ENCODE peak calls at places on chromosomes 5 and 9, in six cellular contexts. A is CD4-positive, CD25-positive, alpha-beta regulatory T cell; I is cardiac muscle cell; T is suprapubic skin; P is aorta; O is ovary. K is an unnamed sample. For H3K4me1, the result is how much of the 10 kb centered on the place peaks cover.

GRCh38 chr5:179766021-179766725 is 27.6 kb upstream of the LTC4S start:
- DNase-seq in A (no peak), I (peak), T (no peak), P (peak), O (no peak), K (no peak)

GRCh38 chr9:70421272-70422180 is 7.1 kb upstream of the KLF9 start:
- DNase-seq in A (no peak), I (peak), T (no peak), P (no peak), O (peak), K (peak)

GRCh38 chr5:77316871-77317661 is 106.6 kb downstream of the PDE8B start:
- DNase-seq in A (no peak), I (peak), T (no peak), P (peak), O (no peak), K (no peak)

GRCh38 chr5:1785984-1786383 is 13.7 kb downstream of the MRPL36 start:
- DNase-seq in A (no peak), I (no peak), T (no peak), P (peak), O (no peak), K (no peak)

GRCh38 chr5:151772029-151772867 is 494 bp downstream of the G3BP1 start:
- DNase-seq in A (peak), I (peak), T (peak), P (peak), O (no peak), K (peak)

GRCh38 chr5:14665949-14666741 is 1.6 kb downstream of the OTULIN start:
- DNase-seq in A (peak), I (no peak), T (no peak), P (no peak), O (no peak), K (peak)

GRCh38 chr9:117278656-117279055 is 136.2 kb downstream of the ASTN2 start:
- DNase-seq in A (no peak), I (no peak), T (no peak), P (no peak), O (no peak), K (no peak)

GRCh38 chr5:25285116-25285515 is 640.3 kb upstream of the CDH10 start:
- DNase-seq in A (no peak), I (no peak), T (no peak), P (no peak), O (no peak), K (no peak)

GRCh38 chr5:141908796-141909195 is 14.9 kb upstream of the DELE1 start:
- DNase-seq in A (no peak), I (no peak), T (no peak), P (no peak), O (no peak), K (no peak)

GRCh38 chr5:110361501-110361900 is 365.0 kb downstream of the TMEM232 start:
- DNase-seq in A (no peak), I (no peak), T (no peak), P (no peak), O (no peak), K (no peak)

GRCh38 chr9:98442541-98442940 is 187.1 kb upstream of the TBC1D2 start:
- DNase-seq in A (no peak), I (no peak), T (no peak), P (no peak), O (no peak), K (no peak)

GRCh38 chr9:128733256-128733655 is 9.3 kb upstream of the ZDHHC12 start:
- DNase-seq in A (no peak), I (peak), T (no peak), P (peak), O (peak), K (peak)

GRCh38 chr5:78813906-78814518 is 165.4 kb upstream of the LHFPL2 start:
- DNase-seq in A (no peak), I (no peak), T (no peak), P (no peak), O (no peak), K (no peak)

GRCh38 chr5:157222506-157223230 is 42.0 kb downstream of the ITK start:
- DNase-seq in A (peak), I (peak), T (no peak), P (no peak), O (no peak), K (no peak)

GRCh38 chr5:55620009-55620770 is 85.4 kb upstream of the PLPP1 start:
- DNase-seq in A (no peak), I (no peak), T (no peak), P (no peak), O (no peak), K (no peak)

GRCh38 chr9:85941966-85942912 is 1.3 kb downstream of the NAA35 start:
- DNase-seq in A (peak), I (peak), T (no peak), P (no peak), O (no peak), K (no peak)

GRCh38 chr9:129281506-129282145 is 103.6 kb upstream of the IER5L start:
- DNase-seq in A (no peak), I (no peak), T (peak), P (no peak), O (no peak), K (peak)

GRCh38 chr9:76302947-76303550 is 91.2 kb downstream of the RFK start:
- DNase-seq in A (peak), I (peak), T (no peak), P (no peak), O (no peak), K (peak)

GRCh38 chr5:7770436-7770835 is 80.5 kb downstream of the CFAP90 start:
- DNase-seq in A (no peak), I (no peak), T (no peak), P (no peak), O (no peak), K (no peak)

GRCh38 chr9:134162926-134163373 is 1.4 kb downstream of the RNU6ATAC start:
- DNase-seq in A (no peak), I (no peak), T (no peak), P (no peak), O (no peak), K (no peak)

GRCh38 chr5:95817430-95817829 is 5.1 kb downstream of the GLRX start:
- DNase-seq in A (peak), I (no peak), T (no peak), P (no peak), O (no peak), K (no peak)

GRCh38 chr5:127766556-127767335 is 63.6 kb downstream of the CCDC192 start:
- DNase-seq in A (no peak), I (peak), T (no peak), P (no peak), O (no peak), K (no peak)

GRCh38 chr9:78239506-78239905 is 3.6 kb downstream of the CEP78 start:
- DNase-seq in A (no peak), I (no peak), T (no peak), P (no peak), O (no peak), K (peak)

GRCh38 chr5:16521561-16522090 is 56.0 kb upstream of the ZNF622 start:
- DNase-seq in A (no peak), I (no peak), T (no peak), P (no peak), O (no peak), K (peak)

GRCh38 chr9:111661802-111662491 is 542 bp downstream of the GNG10 start:
- DNase-seq in A (peak), I (peak), T (peak), P (peak), O (peak), K (peak)

GRCh38 chr5:135306557-135306956 is 92.5 kb downstream of the MACROH2A1 start:
- DNase-seq in A (no peak), I (no peak), T (no peak), P (no peak), O (no peak), K (no peak)

GRCh38 chr9:33498387-33498786 is 24.7 kb upstream of the NOL6 start:
- DNase-seq in A (peak), I (peak), T (no peak), P (no peak), O (no peak), K (no peak)

GRCh38 chr9:87909310-87910041 is 8.3 kb upstream of the SPATA31C1 start:
- DNase-seq in A (no peak), I (no peak), T (no peak), P (no peak), O (no peak), K (peak)

GRCh38 chr9:78972303-78973002 is 599.3 kb upstream of the TLE4 start:
- DNase-seq in A (no peak), I (no peak), T (no peak), P (no peak), O (no peak), K (no peak)

GRCh38 chr5:42984307-42984706 is 55.8 kb downstream of the ANXA2R start:
- DNase-seq in A (no peak), I (no peak), T (no peak), P (no peak), O (no peak), K (no peak)

GRCh38 chr9:129576546-129577543 is 44.1 kb downstream of the C9orf50 start:
- DNase-seq in A (no peak), I (peak), T (no peak), P (peak), O (no peak), K (no peak)

GRCh38 chr9:133533878-133534277 is 626 bp upstream of the ADAMTSL2 start:
- DNase-seq in A (no peak), I (peak), T (no peak), P (no peak), O (no peak), K (no peak)

GRCh38 chr5:113271753-113272454 is 162.9 kb downstream of the TSSK1B start:
- DNase-seq in A (no peak), I (peak), T (no peak), P (no peak), O (no peak), K (no peak)

GRCh38 chr5:95304706-95305105 is 19.8 kb upstream of the MCTP1 start:
- DNase-seq in A (no peak), I (no peak), T (no peak), P (no peak), O (no peak), K (no peak)

GRCh38 chr5:83000448-83000847 is 76.7 kb downstream of the TMEM167A start:
- DNase-seq in A (no peak), I (peak), T (no peak), P (no peak), O (no peak), K (no peak)

GRCh38 chr5:32679218-32679617 is 31.9 kb upstream of the NPR3 start:
- DNase-seq in A (no peak), I (no peak), T (no peak), P (no peak), O (no peak), K (no peak)

GRCh38 chr5:135490245-135491037 is 38.3 kb upstream of the TIFAB start:
- DNase-seq in A (no peak), I (peak), T (no peak), P (no peak), O (no peak), K (no peak)

GRCh38 chr5:173653822-173654523 is 37.5 kb upstream of the BOD1 start:
- DNase-seq in A (no peak), I (no peak), T (peak), P (no peak), O (no peak), K (no peak)

GRCh38 chr9:127523312-127523851 is 72.1 kb downstream of the LRSAM1 start:
- DNase-seq in A (no peak), I (peak), T (no peak), P (no peak), O (no peak), K (no peak)
- H3K4me1 ChIP-seq in A (under half), I (under half), T (under half), P (under half), O (under half), K (under half)

GRCh38 chr9:92310562-92310961 is 14.6 kb downstream of the NOL8 start:
- DNase-seq in A (no peak), I (no peak), T (no peak), P (no peak), O (no peak), K (no peak)

GRCh38 chr9:92312887-92313623 is 12.1 kb downstream of the NOL8 start:
- DNase-seq in A (no peak), I (peak), T (no peak), P (no peak), O (no peak), K (no peak)

GRCh38 chr9:92313624-92314012 is 11.5 kb downstream of the NOL8 start:
- DNase-seq in A (no peak), I (no peak), T (no peak), P (no peak), O (no peak), K (no peak)

DNA sequence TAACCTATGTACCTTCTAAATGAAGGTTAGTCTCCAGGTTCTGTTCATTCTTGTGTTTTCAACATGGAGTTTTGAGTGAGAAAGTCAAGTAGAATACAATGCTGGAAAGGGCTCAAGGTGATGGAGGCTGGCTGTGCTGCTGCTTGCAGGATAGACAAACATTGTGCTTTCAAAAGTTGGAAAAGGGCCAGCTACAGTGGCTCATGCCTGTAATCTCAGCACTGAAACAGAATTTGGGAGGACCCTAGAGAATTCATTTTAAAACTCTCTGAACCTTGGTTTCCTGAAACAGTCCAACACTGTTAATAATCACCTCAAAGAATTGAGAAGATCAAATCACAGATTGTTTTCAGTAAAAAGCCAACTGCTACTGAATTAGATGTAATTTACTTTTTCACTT is 15.4 kb upstream of the IARS1 start:
- DNase-seq in A (no peak), I (peak), T (no peak), P (no peak), O (no peak), K (peak)
- H3K4me1 ChIP-seq in A (under half), I (under half), T (under half), P (under half), O (under half), K (under half)

GRCh38 chr5:68200288-68200687 is 15.3 kb upstream of the PIK3R1 start:
- DNase-seq in A (no peak), I (no peak), T (no peak), P (no peak), O (no peak), K (no peak)
- H3K4me1 ChIP-seq in A (under half), I (under half), T (under half), P (under half), O (under half), K (under half)

GRCh38 chr9:708556-709432 is 132.7 kb upstream of the DMRT1 start:
- DNase-seq in A (no peak), I (no peak), T (no peak), P (no peak), O (no peak), K (peak)

GRCh38 chr9:706606-707451 is 134.7 kb upstream of the DMRT1 start:
- DNase-seq in A (peak), I (peak), T (peak), P (peak), O (peak), K (peak)

GRCh38 chr9:708182-708555 is 133.3 kb upstream of the DMRT1 start:
- DNase-seq in A (no peak), I (no peak), T (no peak), P (no peak), O (no peak), K (no peak)

GRCh38 chr9:703392-703791 is 138.1 kb upstream of the DMRT1 start:
- DNase-seq in A (no peak), I (no peak), T (no peak), P (no peak), O (no peak), K (no peak)

DNA sequence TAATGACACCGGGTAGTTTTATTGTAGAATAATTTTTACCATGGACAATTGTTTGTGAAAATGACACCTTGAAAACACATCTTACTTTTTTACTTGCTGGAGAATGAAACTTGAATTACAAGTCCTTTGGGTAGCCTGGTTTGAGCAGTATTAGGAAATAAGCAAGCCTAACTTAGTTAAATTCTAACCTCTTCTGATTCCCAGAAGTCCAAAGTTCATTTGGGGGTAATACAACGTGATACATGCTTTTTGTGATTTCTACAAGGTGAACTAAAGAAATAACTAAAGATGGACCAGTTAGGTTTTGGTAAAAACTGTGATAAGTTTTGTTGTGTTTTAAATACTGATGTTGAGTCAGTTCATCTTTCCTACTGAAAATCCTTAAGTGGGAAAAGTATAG is 135.4 kb upstream of the DMRT1 start:
- DNase-seq in A (no peak), I (no peak), T (no peak), P (no peak), O (no peak), K (no peak)
- H3K4me1 ChIP-seq in A (under half), I (under half), T (under half), P (under half), O (under half), K (under half)

DNA sequence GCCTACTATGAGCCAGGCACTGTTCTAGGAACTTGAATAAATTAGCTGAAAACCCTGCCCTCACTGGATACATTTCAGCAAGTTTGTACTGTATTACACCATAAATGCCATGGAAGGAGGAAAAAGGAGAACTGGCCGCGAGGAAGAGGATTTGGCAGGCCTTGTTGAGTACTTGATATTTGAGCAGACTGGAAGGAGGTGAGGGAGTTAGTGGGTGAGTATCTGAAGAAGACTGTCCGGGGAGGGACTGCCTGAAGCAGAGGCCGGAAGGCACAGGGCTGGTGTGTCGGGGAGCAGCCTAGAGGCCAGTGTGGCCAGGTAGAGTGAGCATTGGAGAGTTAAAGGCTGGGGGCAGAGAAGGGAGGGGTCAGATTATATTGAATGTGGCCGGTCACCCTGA is 4.5 kb downstream of the SNX30 start:
- DNase-seq in A (no peak), I (peak), T (no peak), P (no peak), O (no peak), K (no peak)
- H3K4me1 ChIP-seq in A (half or more), I (under half), T (half or more), P (under half), O (under half), K (under half)

DNA sequence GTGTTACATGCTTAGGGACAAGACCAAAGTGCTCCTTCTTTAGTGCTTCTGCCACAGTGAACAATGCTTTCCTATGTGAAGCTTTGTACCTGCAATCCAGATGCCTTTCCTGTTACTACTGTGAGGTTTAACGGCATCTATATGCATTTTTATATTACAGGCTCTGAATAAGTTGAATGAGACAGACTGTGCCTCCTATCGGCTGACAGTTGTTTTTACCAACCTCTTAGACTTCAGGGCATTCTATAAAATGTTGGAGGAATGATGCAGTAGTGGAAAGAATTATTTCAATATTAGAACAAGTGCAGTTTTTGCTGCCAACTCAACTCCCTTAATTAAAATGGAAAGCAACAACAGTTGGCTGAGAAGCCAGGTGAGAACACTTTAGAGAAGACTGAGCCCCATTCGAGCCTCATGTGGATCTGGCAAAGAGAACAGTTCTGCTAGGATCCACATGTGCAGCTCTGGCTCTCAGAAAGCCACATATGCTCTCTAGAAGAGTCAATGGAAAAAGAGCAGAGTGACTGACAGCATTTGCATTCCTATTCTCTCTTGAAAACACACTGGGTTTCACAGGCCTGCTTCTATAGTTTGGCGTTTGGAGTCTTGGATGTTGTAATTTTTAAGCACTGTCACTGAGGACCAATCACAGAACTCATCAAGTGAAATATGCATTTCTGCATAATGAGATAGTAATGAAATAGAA is 147.5 kb downstream of the LURAP1L start:
- DNase-seq in A (no peak), I (peak), T (no peak), P (no peak), O (no peak), K (no peak)
- H3K4me1 ChIP-seq in A (under half), I (under half), T (under half), P (under half), O (under half), K (under half)

GRCh38 chr9:96480736-96481135 is 30.8 kb downstream of the HABP4 start:
- DNase-seq in A (no peak), I (no peak), T (no peak), P (no peak), O (no peak), K (no peak)

GRCh38 chr9:96484521-96484931 is 34.6 kb downstream of the HABP4 start:
- DNase-seq in A (no peak), I (no peak), T (no peak), P (no peak), O (no peak), K (no peak)

GRCh38 chr9:96483197-96483596 is 33.2 kb downstream of the HABP4 start:
- DNase-seq in A (no peak), I (no peak), T (no peak), P (no peak), O (no peak), K (no peak)

GRCh38 chr9:96483733-96484240 is 33.8 kb downstream of the HABP4 start:
- DNase-seq in A (no peak), I (no peak), T (no peak), P (no peak), O (no peak), K (no peak)

DNA sequence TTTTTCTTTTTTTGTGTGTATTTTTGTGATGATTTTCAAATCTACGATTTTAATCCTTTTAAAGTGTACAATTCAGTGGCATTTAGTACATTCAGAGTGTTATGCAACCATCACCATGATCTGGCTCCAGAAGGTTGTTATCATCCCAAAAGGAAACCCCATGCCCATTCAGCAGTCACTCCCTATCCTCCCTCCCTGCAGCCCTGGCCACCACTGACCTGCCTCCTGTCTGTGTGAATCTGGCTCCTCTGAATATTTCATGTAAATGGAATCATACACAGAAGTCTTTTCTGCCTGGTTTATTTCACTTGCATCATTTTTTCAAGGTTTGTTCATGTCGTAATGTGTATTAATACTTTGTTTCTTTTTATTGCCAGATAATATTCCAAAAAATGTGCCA is 32.5 kb downstream of the HABP4 start:
- DNase-seq in A (no peak), I (peak), T (no peak), P (no peak), O (no peak), K (no peak)
- H3K4me1 ChIP-seq in A (under half), I (under half), T (under half), P (under half), O (under half), K (under half)

K was measured in body of pancreas.